ENCODE peak calls at places on chromosomes 2 and 18, in nine cellular contexts. K, X, H, V, W, T, I, L and O are unnamed samples.

GRCh38 chr2:234420406-234420805 is 76.5 kb downstream of the ARL4C start:
- DNase-seq in K (no peak), X (no peak), H (no peak), V (no peak), W (peak; percentile 33), T (no peak), I (no peak), L (no peak), O (no peak)

GRCh38 chr2:195613922-195614321 is 43.1 kb upstream of the SLC39A10 start:
- DNase-seq in K (no peak), X (no peak), H (peak; percentile 83), V (peak; percentile 61), W (no peak), T (no peak), I (peak; percentile 61), L (no peak), O (no peak)

GRCh38 chr2:43400508-43400907 is 174.1 kb upstream of the ZFP36L2 start:
- DNase-seq in K (no peak), X (no peak), H (no peak), V (no peak), W (no peak), T (no peak), I (no peak), L (no peak), O (no peak)

GRCh38 chr2:47727956-47728355 is 55.0 kb upstream of the MSH6 start:
- DNase-seq in K (no peak), X (no peak), H (no peak), V (no peak), W (no peak), T (no peak), I (no peak), L (no peak), O (no peak)

GRCh38 chr18:35355140-35355618 is 11.0 kb upstream of the ZNF24 start:
- DNase-seq in K (peak; percentile 82), X (peak; percentile 68), H (peak; percentile 95), V (peak; percentile 85), W (peak; percentile 86), T (peak; percentile 74), I (peak; percentile 59), L (peak; percentile 54), O (peak; percentile 71)

GRCh38 chr2:105919826-105920225 is 175.1 kb downstream of the NCK2 start:
- DNase-seq in K (no peak), X (peak; percentile 45), H (peak; percentile 89), V (peak; percentile 47), W (no peak), T (no peak), I (no peak), L (no peak), O (peak; percentile 42)

GRCh38 chr2:127254386-127254981 is 34.4 kb upstream of the CYP27C1 start:
- DNase-seq in K (no peak), X (no peak), H (peak; percentile 5), V (no peak), W (no peak), T (no peak), I (no peak), L (no peak), O (no peak)

GRCh38 chr2:197929008-197929885 is 124.9 kb downstream of the PLCL1 start:
- DNase-seq in K (peak; percentile 24), X (no peak), H (no peak), V (no peak), W (no peak), T (no peak), I (no peak), L (no peak), O (no peak)

GRCh38 chr2:169910109-169910799 is 83.0 kb downstream of the UBR3 start:
- DNase-seq in K (no peak), X (no peak), H (peak; percentile 32), V (no peak), W (no peak), T (no peak), I (no peak), L (no peak), O (no peak)

GRCh38 chr2:160649698-160650097 is 156.1 kb upstream of the RBMS1 start:
- DNase-seq in K (no peak), X (no peak), H (no peak), V (no peak), W (no peak), T (no peak), I (no peak), L (no peak), O (no peak)

GRCh38 chr2:173076557-173077345 is 1.1 kb downstream of the MAP3K20 start:
- DNase-seq in K (peak; percentile 52), X (peak; percentile 49), H (peak; percentile 63), V (peak; percentile 55), W (peak; percentile 68), T (peak; percentile 48), I (no peak), L (peak; percentile 62), O (peak; percentile 20)

GRCh38 chr2:96924775-96925747 is 55.2 kb upstream of the SEMA4C start:
- DNase-seq in K (no peak), X (no peak), H (no peak), V (no peak), W (no peak), T (no peak), I (no peak), L (no peak), O (no peak)

GRCh38 chr2:105254520-105255210 is 13.1 kb downstream of the GPR45 start:
- DNase-seq in K (no peak), X (no peak), H (no peak), V (no peak), W (no peak), T (no peak), I (no peak), L (no peak), O (no peak)

DNA sequence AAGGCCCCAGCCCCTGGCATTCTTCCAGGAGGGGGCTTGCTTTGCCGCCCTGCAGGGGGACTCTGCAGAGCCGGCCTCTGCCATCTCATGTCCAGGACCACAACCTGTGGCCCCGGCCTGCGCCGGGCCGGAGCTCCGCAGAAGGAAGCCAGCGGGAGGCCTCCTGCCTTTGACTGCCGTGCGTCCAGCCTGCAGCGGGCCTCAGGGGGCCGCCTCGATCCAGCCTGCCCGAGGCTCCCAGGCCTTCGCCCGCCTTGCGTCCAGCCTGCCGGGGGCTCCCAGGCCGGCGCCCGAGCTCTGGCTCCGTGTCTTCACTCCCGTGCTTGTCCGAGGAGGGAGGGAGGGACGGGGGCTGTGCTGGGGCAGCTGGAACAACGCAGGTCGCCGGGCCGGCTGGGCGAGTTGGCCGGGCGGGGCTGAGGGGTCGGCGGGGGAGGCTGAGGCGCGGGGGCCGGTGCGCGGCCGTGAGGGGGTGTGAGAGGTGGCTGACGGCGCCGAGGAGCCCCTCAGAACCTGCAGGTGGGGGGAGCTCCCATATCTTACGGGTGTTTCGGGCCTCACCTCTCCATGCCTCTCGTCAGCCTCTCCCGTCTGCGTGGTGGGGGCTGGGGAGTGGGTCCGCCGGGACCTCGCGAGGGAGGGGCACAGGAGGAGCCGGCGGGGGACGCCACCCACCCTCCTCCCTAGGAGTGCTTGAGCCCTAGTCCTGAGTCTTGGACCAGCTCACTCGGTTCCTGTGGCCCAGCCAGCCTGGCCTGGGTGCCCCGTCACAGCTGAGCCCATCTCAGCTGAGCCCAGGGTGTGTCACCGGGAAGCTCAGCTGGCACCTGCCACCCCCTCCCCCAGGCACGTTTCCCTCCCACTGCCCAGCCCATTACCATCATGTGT is 20.5 kb downstream of the GPC1 start:
- DNase-seq in K (peak; percentile 24), X (no peak), H (peak; percentile 29), V (peak; percentile 44), W (peak; percentile 68), T (peak; percentile 19), I (no peak), L (no peak), O (no peak)
- H3K4me3 ChIP-seq in K (no peak overlapping the region), X (no peak overlapping the region), H (no peak overlapping the region), V (no peak overlapping the region), W (peak overlapping the region; percentile 35), T (no peak overlapping the region), I (no peak overlapping the region), L (no peak overlapping the region), O (no peak overlapping the region)

GRCh38 chr18:75639468-75639831 is 211.9 kb upstream of the SMIM21 start:
- DNase-seq in K (no peak), X (no peak), H (no peak), V (no peak), W (no peak), T (no peak), I (no peak), L (no peak), O (no peak)
- H3K4me3 ChIP-seq in K (no peak overlapping the region), X (no peak overlapping the region), H (no peak overlapping the region), V (no peak overlapping the region), W (no peak overlapping the region), T (no peak overlapping the region), I (no peak overlapping the region), L (no peak overlapping the region), O (no peak overlapping the region)

GRCh38 chr18:79438581-79438980 is 42.9 kb downstream of the NFATC1 start:
- DNase-seq in K (no peak), X (no peak), H (no peak), V (no peak), W (no peak), T (no peak), I (no peak), L (no peak), O (no peak)
- H3K4me3 ChIP-seq in K (no peak overlapping the region), X (no peak overlapping the region), H (no peak overlapping the region), V (no peak overlapping the region), W (no peak overlapping the region), T (no peak overlapping the region), I (no peak overlapping the region), L (no peak overlapping the region), O (no peak overlapping the region)

GRCh38 chr2:174881678-174882077 is 117.4 kb upstream of the CHRNA1 start:
- DNase-seq in K (no peak), X (no peak), H (no peak), V (no peak), W (peak; percentile 54), T (no peak), I (no peak), L (no peak), O (no peak)

GRCh38 chr2:174877796-174878195 is 113.5 kb upstream of the CHRNA1 start:
- DNase-seq in K (no peak), X (no peak), H (no peak), V (no peak), W (no peak), T (no peak), I (no peak), L (no peak), O (no peak)

GRCh38 chr2:174874081-174874480 is 109.8 kb upstream of the CHRNA1 start:
- DNase-seq in K (no peak), X (no peak), H (no peak), V (no peak), W (no peak), T (no peak), I (no peak), L (no peak), O (no peak)

GRCh38 chr2:174873457-174873856 is 109.2 kb upstream of the CHRNA1 start:
- DNase-seq in K (no peak), X (no peak), H (peak; percentile 43), V (no peak), W (peak; percentile 16), T (no peak), I (no peak), L (no peak), O (no peak)

DNA sequence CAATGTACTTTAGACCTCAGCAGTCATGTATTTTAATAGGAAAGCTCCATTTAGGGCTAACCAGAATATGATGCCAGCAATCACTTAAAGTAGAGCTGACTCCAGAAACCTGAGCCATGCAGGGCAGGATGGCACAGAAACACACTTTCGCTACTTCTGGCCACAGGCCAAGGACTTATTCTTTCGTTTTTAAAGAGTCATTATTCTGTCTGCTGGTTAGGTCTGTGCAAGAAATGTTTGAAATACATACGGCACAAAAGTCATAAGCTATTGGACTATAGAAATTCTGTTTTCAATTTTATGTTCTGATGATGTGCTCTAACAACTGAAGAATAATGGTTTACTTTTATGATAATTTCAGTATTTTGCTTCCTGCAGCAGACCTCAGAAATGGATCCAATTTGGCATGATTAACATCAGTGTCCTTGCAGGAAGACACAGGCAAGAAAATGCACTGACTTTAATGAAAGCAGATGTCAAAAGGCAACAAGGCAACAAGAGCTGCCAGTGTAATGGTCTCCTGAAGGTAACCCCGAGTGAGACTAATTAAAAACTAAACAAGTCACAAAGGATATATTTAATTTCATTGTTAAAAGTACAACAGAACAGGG is 114.4 kb upstream of the CHRNA1 start:
- DNase-seq in K (peak; percentile 68), X (no peak), H (peak; percentile 49), V (peak; percentile 30), W (peak; percentile 21), T (no peak), I (no peak), L (no peak), O (peak; percentile 40)
- H3K4me3 ChIP-seq in K (no peak overlapping the region), X (peak overlapping the region; percentile 3), H (peak overlapping the region; percentile 46), V (no peak overlapping the region), W (no peak overlapping the region), T (peak overlapping the region; percentile 52), I (no peak overlapping the region), L (peak overlapping the region; percentile 21), O (no peak overlapping the region)